ENCODE peak calls at places on chromosome 1, in eight cellular contexts. I is nephron progenitor cell, R is H9, X is HepG2, M is uterus, O is A549, U is heart left ventricle, C is AG09309. S is an unnamed sample.

GRCh38 chr1:155574077-155574476 is 11.5 kb upstream of the ASH1L start:
- DNase-seq in R (no peak), U (no peak), M (no peak), O (no peak), C (no peak), I (no peak), X (no peak), S (no peak)

GRCh38 chr1:201597551-201598230 is 58.8 kb downstream of the NAV1 start:
- DNase-seq in U (peak; percentile 55), I (no peak), R (no peak), X (no peak), O (peak; percentile 74), C (no peak), M (no peak), S (no peak)

GRCh38 chr1:204102029-204102611 is 29.2 kb downstream of the SOX13 start:
- DNase-seq in O (no peak), X (peak; percentile 89), M (no peak), R (no peak), U (no peak), C (no peak), I (no peak), S (no peak)

GRCh38 chr1:161726631-161727342 is 5.4 kb downstream of the FCRLB start:
- DNase-seq in I (peak; percentile 88), O (peak; percentile 76), X (peak; percentile 55), R (peak; percentile 92), U (peak; percentile 87), C (no peak), M (peak; percentile 90), S (no peak)

GRCh38 chr1:226121049-226121586 is 58.6 kb downstream of the H3-3A start:
- DNase-seq in M (no peak), O (no peak), U (no peak), I (no peak), X (no peak), C (no peak), R (no peak), S (no peak)

GRCh38 chr1:226268421-226269124 is 40.4 kb downstream of the LIN9 start:
- DNase-seq in X (no peak), U (no peak), R (no peak), C (peak; percentile 13), I (no peak), M (no peak), O (peak; percentile 7), S (no peak)

GRCh38 chr1:111441573-111442192 is 7.4 kb downstream of the WDR77 start:
- DNase-seq in I (peak; percentile 58), X (peak; percentile 46), R (peak; percentile 76), M (no peak), C (no peak), U (no peak), O (no peak), S (no peak)

GRCh38 chr1:236064674-236065508 is at the start of gene NID1:
- DNase-seq in U (peak; percentile 93), C (no peak), M (peak; percentile 93), R (peak; percentile 89), X (peak; percentile 73), I (peak; percentile 88), O (peak; percentile 58), S (no peak)

GRCh38 chr1:34715139-34715538 is 39.7 kb upstream of the GJB5 start:
- DNase-seq in X (no peak), O (no peak), R (no peak), I (no peak), U (no peak), M (no peak), C (no peak), S (no peak)

GRCh38 chr1:168709896-168710305 is 19.1 kb downstream of the DPT start:
- DNase-seq in M (no peak), U (no peak), C (peak; percentile 67), O (peak; percentile 77), R (no peak), X (no peak), I (no peak), S (peak; percentile 67)

GRCh38 chr1:53316058-53316741 is 11.7 kb downstream of the LRP8 start:
- DNase-seq in R (no peak), X (no peak), C (no peak), M (no peak), U (peak; percentile 8), I (peak; percentile 39), O (no peak), S (no peak)

GRCh38 chr1:35577071-35577998 is 4.2 kb downstream of the TFAP2E start:
- DNase-seq in R (peak; percentile 72), I (peak; percentile 51), X (no peak), U (peak; percentile 44), M (no peak), C (no peak), O (no peak), S (no peak)

GRCh38 chr1:241462371-241462770 is 57.2 kb downstream of the FH start:
- DNase-seq in M (no peak), C (no peak), X (no peak), O (no peak), I (no peak), R (no peak), U (no peak), S (no peak)

GRCh38 chr1:241460098-241460873 is 59.3 kb downstream of the FH start:
- DNase-seq in O (no peak), I (no peak), R (no peak), M (no peak), C (no peak), U (no peak), X (no peak), S (no peak)

GRCh38 chr1:241470361-241470760 is 49.2 kb downstream of the FH start:
- DNase-seq in O (no peak), I (no peak), M (no peak), U (no peak), R (no peak), X (no peak), C (no peak), S (no peak)

GRCh38 chr1:241465673-241466072 is 53.9 kb downstream of the FH start:
- DNase-seq in O (no peak), I (no peak), M (no peak), X (no peak), R (no peak), C (no peak), U (no peak), S (no peak)

GRCh38 chr1:241464985-241465384 is 54.6 kb downstream of the FH start:
- DNase-seq in O (no peak), R (no peak), I (no peak), M (no peak), C (no peak), X (no peak), U (no peak), S (no peak)
- TF ChIP-seq CTCF in O (no peak), R (peak; percentile 54), I (no peak), M (no peak), C (no peak), X (no peak), U (no peak), S (no peak)

GRCh38 chr1:29832936-29833335 is 596.6 kb downstream of the PTPRU start:
- DNase-seq in O (no peak), C (no peak), M (no peak), R (peak; percentile 5), U (no peak), I (no peak), X (no peak), S (no peak)

GRCh38 chr1:29833596-29833995 is 597.3 kb downstream of the PTPRU start:
- DNase-seq in X (no peak), U (no peak), I (no peak), C (no peak), M (no peak), O (no peak), R (no peak), S (no peak)

GRCh38 chr1:29837306-29837646 is 601.0 kb downstream of the PTPRU start:
- DNase-seq in R (peak; percentile 24), X (no peak), M (no peak), U (no peak), I (no peak), O (no peak), C (no peak), S (no peak)

GRCh38 chr1:29836626-29837305 is 600.4 kb downstream of the PTPRU start:
- DNase-seq in C (no peak), X (no peak), O (no peak), I (no peak), R (peak; percentile 17), M (no peak), U (no peak), S (no peak)

GRCh38 chr1:29835486-29836273 is 599.4 kb downstream of the PTPRU start:
- DNase-seq in X (no peak), I (no peak), C (no peak), O (no peak), U (no peak), R (peak; percentile 28), M (no peak), S (no peak)
- TF ChIP-seq CTCF in X (no peak), I (no peak), C (no peak), O (no peak), U (no peak), R (no peak), M (no peak), S (no peak)

GRCh38 chr1:234109840-234110239 is 205.4 kb downstream of the SLC35F3 start:
- DNase-seq in I (no peak), R (no peak), M (no peak), X (no peak), O (no peak), C (no peak), U (no peak), S (no peak)

GRCh38 chr1:234107416-234108021 is 203.0 kb downstream of the SLC35F3 start:
- DNase-seq in X (no peak), R (no peak), O (peak; percentile 22), U (no peak), C (no peak), I (no peak), M (no peak), S (no peak)

GRCh38 chr1:234114648-234115307 is 210.3 kb downstream of the SLC35F3 start:
- DNase-seq in X (peak; percentile 22), C (peak; percentile 10), I (peak; percentile 46), R (no peak), M (no peak), O (peak; percentile 52), U (no peak), S (no peak)

GRCh38 chr1:234108921-234109320 is 204.4 kb downstream of the SLC35F3 start:
- DNase-seq in R (no peak), U (no peak), O (peak; percentile 61), X (no peak), M (no peak), I (no peak), C (no peak), S (no peak)

GRCh38 chr1:234111458-234112142 is 207.1 kb downstream of the SLC35F3 start:
- DNase-seq in C (no peak), R (peak; percentile 91), I (peak; percentile 63), U (no peak), X (peak; percentile 33), M (no peak), O (peak; percentile 75), S (no peak)
- TF ChIP-seq CTCF in C (peak; percentile 14), R (peak; percentile 64), I (peak; percentile 36), U (peak; percentile 12), X (peak; percentile 84), M (no peak), O (peak; percentile 62), S (peak; percentile 57)

DNA sequence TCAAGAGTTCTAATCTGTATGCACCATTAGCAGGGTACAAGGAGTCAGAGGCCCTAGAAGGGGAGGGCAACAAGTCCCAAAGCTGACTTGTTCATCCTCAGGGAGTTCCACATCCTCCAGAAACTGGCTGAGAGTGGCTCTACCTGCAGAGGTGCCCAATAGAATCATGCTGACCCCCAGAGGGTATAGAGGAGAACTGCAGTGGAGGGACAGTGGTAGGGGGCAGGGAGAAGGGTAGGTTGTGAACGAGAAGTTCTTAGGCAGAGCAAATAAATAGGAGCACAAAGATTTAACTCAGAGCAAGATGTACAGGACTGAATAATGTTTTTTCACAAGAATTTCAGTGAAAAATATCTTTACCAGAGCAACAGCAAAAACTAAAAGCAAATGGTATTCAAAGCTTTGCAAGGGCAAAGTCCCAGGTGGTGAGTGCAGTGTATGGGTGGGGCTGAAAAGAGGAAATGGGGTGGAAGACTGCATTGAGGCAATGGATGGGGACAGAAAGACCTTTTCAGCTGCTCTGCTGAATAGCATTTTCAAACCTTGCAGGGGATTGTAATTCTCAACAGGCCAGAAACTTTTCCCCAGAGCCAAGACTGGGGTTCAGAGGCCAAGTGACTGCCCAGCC is 3.1 kb downstream of the FCRL2 start:
- DNase-seq in R (peak; percentile 65), M (no peak), I (no peak), X (peak; percentile 3), C (no peak), U (no peak), O (no peak), S (no peak)
- TF ChIP-seq CTCF in R (peak; percentile 74), M (no peak), I (peak; percentile 39), X (peak; percentile 30), C (no peak), U (no peak), O (no peak), S (no peak)

S was measured in kidney epithelial cell.